ENCODE peak calls at places on chromosomes 2 and 18, in five cellular contexts. C is nephron progenitor cell, L is lower leg skin, A is HFF-Myc, M is NCI-H1105 treated with DMSO at 0.1 percent for 48 hours. V is an unnamed sample.

GRCh38 chr2:118013221-118013723 is 598 bp downstream of the CCDC93 start:
- DNase-seq in C (peak), L (peak), A (no peak), M (peak), V (peak)

GRCh38 chr2:7613831-7614230 is 696.6 kb downstream of the RNF144A start:
- DNase-seq in C (no peak), L (no peak), A (no peak), M (no peak), V (no peak)

GRCh38 chr2:68466361-68466777 is 725 bp downstream of the FBXO48 start:
- DNase-seq in C (no peak), L (no peak), A (no peak), M (no peak), V (no peak)

GRCh38 chr2:229910832-229911412 is 10.9 kb downstream of the TRIP12 start:
- DNase-seq in C (no peak), L (no peak), A (no peak), M (no peak), V (no peak)

GRCh38 chr2:166628478-166629136 is 134.6 kb upstream of the SCN7A start:
- DNase-seq in C (no peak), L (no peak), A (no peak), M (no peak), V (no peak)

GRCh38 chr2:199136681-199137080 is 321.1 kb downstream of the SATB2 start:
- DNase-seq in C (no peak), L (no peak), A (peak), M (no peak), V (no peak)

GRCh38 chr18:31821452-31822171 is 60.9 kb upstream of the SLC25A52 start:
- DNase-seq in C (no peak), L (no peak), A (no peak), M (no peak), V (no peak)

GRCh38 chr18:25896178-25896780 is 194.1 kb downstream of the SS18 start:
- DNase-seq in C (peak), L (no peak), A (peak), M (peak), V (peak)

GRCh38 chr2:85390941-85391669 is 19.1 kb downstream of the CAPG start:
- DNase-seq in C (peak), L (no peak), A (no peak), M (no peak), V (no peak)

GRCh38 chr2:20925265-20925889 is 102.5 kb upstream of the LDAH start:
- DNase-seq in C (peak), L (no peak), A (no peak), M (no peak), V (no peak)

GRCh38 chr18:26745288-26745975 is 120.1 kb downstream of the AQP4 start:
- DNase-seq in C (no peak), L (no peak), A (no peak), M (no peak), V (no peak)

GRCh38 chr2:11123001-11123809 is 32.1 kb upstream of the SLC66A3 start:
- DNase-seq in C (no peak), L (no peak), A (no peak), M (peak), V (no peak)

GRCh38 chr2:101754613-101755012 is 57.1 kb downstream of the MAP4K4 start:
- DNase-seq in C (no peak), L (no peak), A (no peak), M (no peak), V (no peak)

GRCh38 chr2:240559271-240559670 is 886 bp upstream of the DUSP28 start:
- DNase-seq in C (no peak), L (peak), A (no peak), M (no peak), V (no peak)

GRCh38 chr2:205965707-205966106 is 120.3 kb downstream of the INO80D start:
- DNase-seq in C (no peak), L (no peak), A (no peak), M (no peak), V (no peak)

GRCh38 chr2:8805278-8806045 is 32.0 kb downstream of the KIDINS220 start:
- DNase-seq in C (no peak), L (no peak), A (no peak), M (peak), V (no peak)

GRCh38 chr2:216604458-216604857 is 28.8 kb upstream of the IGFBP2 start:
- DNase-seq in C (no peak), L (no peak), A (no peak), M (no peak), V (no peak)

GRCh38 chr18:25805323-25805722 is 285.1 kb downstream of the SS18 start:
- DNase-seq in C (no peak), L (no peak), A (peak), M (no peak), V (peak)

GRCh38 chr2:10410716-10411437 is 37.2 kb downstream of the ODC1 start:
- DNase-seq in C (no peak), L (no peak), A (no peak), M (no peak), V (no peak)

GRCh38 chr2:140892911-140893637 is 1237.7 kb downstream of the LRP1B start:
- DNase-seq in C (no peak), L (no peak), A (no peak), M (no peak), V (no peak)

GRCh38 chr2:184504252-184504651 is 94.1 kb upstream of the ZNF804A start:
- DNase-seq in C (no peak), L (no peak), A (no peak), M (no peak), V (no peak)

GRCh38 chr2:238370482-238371372 is 50.4 kb downstream of the TRAF3IP1 start:
- DNase-seq in C (peak), L (no peak), A (peak), M (peak), V (peak)

GRCh38 chr2:208595386-208596275 is 189.0 kb downstream of the PTH2R start:
- DNase-seq in C (no peak), L (no peak), A (no peak), M (peak), V (no peak)

GRCh38 chr2:19300961-19301360 is 57.5 kb downstream of the OSR1 start:
- DNase-seq in C (no peak), L (no peak), A (no peak), M (no peak), V (no peak)

GRCh38 chr2:28155627-28156026 is 237.0 kb upstream of the FOSL2 start:
- DNase-seq in C (no peak), L (no peak), A (no peak), M (peak), V (no peak)

GRCh38 chr2:207711750-207712487 is 479 bp downstream of the CCNYL1 start:
- DNase-seq in C (no peak), L (peak), A (no peak), M (peak), V (no peak)

GRCh38 chr18:50606609-50607008 is 46.7 kb downstream of the MAPK4 start:
- DNase-seq in C (no peak), L (no peak), A (no peak), M (no peak), V (no peak)

GRCh38 chr2:12313445-12314118 is 403.2 kb upstream of the TRIB2 start:
- DNase-seq in C (no peak), L (no peak), A (no peak), M (no peak), V (no peak)

V was measured in ovary.